ENCODE peak calls at places on chromosomes 11 and 22, in eight cellular contexts. P, X, W, A, U, K, C and D are unnamed samples.

GRCh38 chr22:43857367-43857766 is 4.9 kb downstream of the SULT4A1 start:
- DNase-seq in K (no peak), C (no peak), A (no peak), U (no peak), P (no peak), X (no peak), W (no peak), D (no peak)

GRCh38 chr22:38461414-38462081 is 6.3 kb upstream of the KDELR3 start:
- DNase-seq in P (peak), C (peak), K (peak), A (no peak), X (peak), U (peak), W (peak), D (peak)

GRCh38 chr11:44566952-44567875 is 1.8 kb downstream of the CD82 start:
- DNase-seq in A (no peak), W (no peak), K (no peak), X (no peak), P (no peak), C (no peak), U (no peak), D (no peak)

GRCh38 chr11:7571640-7572000 is 57.8 kb downstream of the PPFIBP2 start:
- DNase-seq in P (no peak), K (peak), A (no peak), C (peak), U (peak), X (peak), W (peak), D (peak)

GRCh38 chr11:19075636-19076035 is 15.1 kb upstream of the MRGPRX2 start:
- DNase-seq in W (no peak), P (no peak), U (no peak), C (no peak), K (no peak), X (no peak), A (no peak), D (no peak)

GRCh38 chr22:49392247-49392646 is 435.4 kb downstream of the BRD1 start:
- DNase-seq in X (no peak), U (no peak), C (no peak), A (no peak), K (no peak), W (no peak), P (no peak), D (no peak)

GRCh38 chr11:64745523-64746328 is 1.8 kb upstream of the RASGRP2 start:
- DNase-seq in W (no peak), X (peak), P (peak), U (peak), K (peak), C (no peak), A (no peak), D (peak)

GRCh38 chr11:38766796-38767195 is 2168.8 kb upstream of the RAG2 start:
- DNase-seq in X (no peak), W (no peak), P (no peak), A (no peak), K (no peak), C (no peak), U (no peak), D (no peak)

GRCh38 chr11:105045897-105046296 is 762 bp upstream of the CARD16 start:
- DNase-seq in A (no peak), U (no peak), W (no peak), K (no peak), X (no peak), C (no peak), P (no peak), D (no peak)

GRCh38 chr11:128867277-128867676 is at the start of gene KCNJ1:
- DNase-seq in X (no peak), A (no peak), U (no peak), K (no peak), W (no peak), C (no peak), P (no peak), D (no peak)

GRCh38 chr22:46432164-46433068 is 96.9 kb downstream of the TRMU start:
- DNase-seq in A (no peak), W (no peak), P (peak), C (no peak), K (no peak), X (no peak), U (no peak), D (no peak)

GRCh38 chr11:2342981-2343380 is 34.1 kb upstream of the CD81 start:
- DNase-seq in U (no peak), X (no peak), W (no peak), A (no peak), C (no peak), K (no peak), P (no peak), D (no peak)

GRCh38 chr11:130439160-130439519 is 9.3 kb upstream of the ADAMTS15 start:
- DNase-seq in C (no peak), A (no peak), U (no peak), W (no peak), K (no peak), X (no peak), P (no peak), D (no peak)

GRCh38 chr22:24683671-24684070 is 80.7 kb downstream of the GGT1 start:
- DNase-seq in P (no peak), X (no peak), K (no peak), U (no peak), C (no peak), A (no peak), W (no peak), D (no peak)

GRCh38 chr11:63608353-63609345 is 5.6 kb downstream of the PLAAT3 start:
- DNase-seq in A (no peak), U (no peak), W (no peak), C (no peak), P (no peak), K (no peak), X (no peak), D (no peak)

GRCh38 chr11:20604295-20604803 is 4.9 kb downstream of the SLC6A5 start:
- DNase-seq in W (no peak), K (no peak), A (no peak), C (no peak), U (no peak), P (no peak), X (no peak), D (no peak)

GRCh38 chr11:19869946-19870589 is 157.4 kb downstream of the NAV2 start:
- DNase-seq in P (no peak), W (no peak), C (no peak), K (no peak), A (no peak), X (no peak), U (no peak), D (no peak)

GRCh38 chr11:87187930-87188329 is 150.2 kb downstream of the TMEM135 start:
- DNase-seq in X (no peak), C (no peak), U (no peak), P (no peak), W (no peak), A (no peak), K (no peak), D (no peak)

GRCh38 chr11:92399702-92400101 is 175.1 kb downstream of the FAT3 start:
- DNase-seq in U (no peak), X (no peak), P (no peak), K (no peak), C (no peak), A (no peak), W (no peak), D (peak)

GRCh38 chr11:36346562-36347383 is 50.7 kb downstream of the PRR5L start:
- DNase-seq in U (no peak), K (no peak), P (no peak), X (no peak), A (no peak), C (no peak), W (no peak), D (no peak)

GRCh38 chr11:124934862-124935547 is 842 bp downstream of the HEPACAM start:
- DNase-seq in K (no peak), P (no peak), C (peak), U (no peak), A (no peak), W (no peak), X (peak), D (peak)

GRCh38 chr11:44943696-44944095 is 7.0 kb downstream of the TP53I11 start:
- DNase-seq in W (no peak), A (no peak), C (no peak), X (no peak), U (no peak), K (no peak), P (no peak), D (no peak)

GRCh38 chr11:95652002-95652472 is 137.5 kb downstream of the FAM76B start:
- DNase-seq in W (no peak), P (no peak), X (no peak), K (no peak), U (peak), A (no peak), C (no peak), D (no peak)
- TF ChIP-seq REST in W (no peak), P (no peak), X (no peak), K (no peak), U (no peak), A (no peak), C (no peak), D (no peak)

GRCh38 chr22:20909543-20910303 is 7.5 kb upstream of the CRKL start:
- DNase-seq in P (no peak), A (no peak), K (no peak), U (no peak), W (no peak), C (no peak), X (no peak), D (no peak)
- TF ChIP-seq REST in P (no peak), A (no peak), K (no peak), U (no peak), W (no peak), C (no peak), X (no peak), D (no peak)

GRCh38 chr11:47391711-47392432 is 13.5 kb upstream of the SPI1 start:
- DNase-seq in A (no peak), X (no peak), W (no peak), K (peak), C (no peak), P (no peak), U (peak), D (no peak)
- TF ChIP-seq REST in A (no peak), X (no peak), W (no peak), K (no peak), C (no peak), P (no peak), U (no peak), D (no peak)

DNA sequence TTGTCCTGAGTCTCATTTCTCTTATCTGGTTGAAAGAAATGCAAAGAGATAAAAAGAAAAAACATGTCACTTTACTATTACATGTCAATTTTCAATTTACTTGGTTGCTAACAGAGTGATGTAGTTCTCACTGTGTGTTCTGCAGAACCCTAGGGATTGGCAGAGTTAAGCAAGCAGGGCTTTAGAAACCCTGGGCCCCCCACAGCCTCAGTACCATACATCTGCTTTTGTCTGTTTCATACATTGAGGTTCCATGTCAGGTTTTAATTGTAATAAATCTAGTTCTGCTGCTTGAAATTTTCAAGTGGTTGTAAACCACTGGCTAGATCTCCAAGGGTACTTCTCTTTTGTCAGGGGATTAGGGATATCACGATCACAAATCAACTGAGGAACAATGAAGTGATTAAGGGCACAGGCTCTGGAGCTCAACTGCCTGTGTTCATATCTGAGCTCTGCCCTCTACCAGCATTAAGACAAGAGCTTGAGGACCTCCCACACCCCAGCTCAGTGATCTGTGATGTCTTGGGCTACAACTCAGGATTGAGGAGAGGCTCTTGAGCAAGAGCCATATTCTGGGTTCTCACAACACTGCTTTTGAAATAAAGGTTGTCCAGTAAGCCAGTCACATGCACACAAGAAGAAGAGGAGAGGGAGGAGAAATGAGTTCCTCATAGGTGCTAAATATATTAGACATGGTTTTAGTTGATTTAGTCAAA is 16.2 kb upstream of the SORL1 start:
- DNase-seq in A (no peak), U (no peak), P (peak), W (no peak), C (no peak), X (no peak), K (no peak), D (no peak)
- TF ChIP-seq REST in A (no peak), U (no peak), P (no peak), W (no peak), C (no peak), X (no peak), K (no peak), D (no peak)

DNA sequence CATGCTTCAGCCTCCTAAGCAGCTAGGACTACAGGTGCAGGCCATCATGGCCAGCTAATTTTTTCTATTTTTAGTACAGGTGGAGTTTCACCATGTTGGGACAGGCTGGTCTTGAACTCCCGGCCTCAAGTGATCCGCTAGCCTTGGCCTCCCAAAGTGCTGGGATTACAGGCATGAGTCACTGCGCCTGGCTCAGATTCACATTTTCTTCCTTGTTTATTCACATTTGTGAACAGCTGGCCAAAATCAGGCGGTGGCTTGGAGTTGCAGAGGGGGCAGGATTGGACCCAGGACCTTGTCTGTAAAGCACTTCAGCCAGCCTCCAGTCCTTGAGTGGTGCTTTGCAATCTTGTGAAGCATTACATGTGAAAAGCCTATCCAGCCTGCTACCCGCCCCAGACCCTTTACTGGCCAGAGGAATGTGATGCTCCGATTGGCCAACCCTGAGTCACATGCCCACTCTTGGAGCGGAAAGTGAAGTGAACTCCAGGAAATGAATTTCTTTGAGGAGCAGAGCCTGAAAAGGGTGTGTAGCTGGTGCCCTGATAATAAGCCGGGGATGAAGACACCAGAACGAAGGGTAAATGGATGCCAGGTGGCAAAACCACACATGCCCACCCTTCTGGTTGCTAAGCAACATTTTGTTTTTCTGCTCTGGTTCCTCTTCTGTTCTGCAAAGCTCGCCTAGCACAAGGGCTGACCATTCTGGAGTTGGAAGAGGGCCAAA is 62.6 kb upstream of the PTPRJ start:
- DNase-seq in K (peak), A (no peak), U (peak), C (peak), W (peak), X (peak), P (peak), D (peak)
- TF ChIP-seq REST in K (no peak), A (no peak), U (no peak), C (no peak), W (no peak), X (no peak), P (no peak), D (no peak)

GRCh38 chr22:30574095-30574981 is at the start of gene GAL3ST1:
- DNase-seq in A (no peak), P (no peak), K (no peak), C (peak), X (peak), W (no peak), U (peak), D (peak)
- TF ChIP-seq REST in A (no peak), P (no peak), K (no peak), C (no peak), X (no peak), W (no peak), U (no peak), D (no peak)